ENCODE peak calls at places on chromosomes 1 and 21, in six cellular contexts. Z, L, H, F, Q and G are unnamed samples.

GRCh38 chr1:7770939-7771672 is at the start of gene VAMP3:
- DNase-seq in L (peak; percentile 81), Q (peak; percentile 98), H (peak; percentile 68), Z (peak; percentile 86), F (peak; percentile 95), G (no peak)

GRCh38 chr1:109243860-109244552 is 5.3 kb upstream of the CELSR2 start:
- DNase-seq in Q (peak; percentile 56), F (no peak), Z (no peak), L (no peak), H (no peak), G (no peak)

GRCh38 chr1:174366946-174367345 is 80.8 kb upstream of the GPR52 start:
- DNase-seq in F (no peak), H (no peak), Z (no peak), Q (no peak), L (no peak), G (no peak)

GRCh38 chr21:44767834-44768831 is 33.5 kb downstream of the UBE2G2 start:
- DNase-seq in Q (no peak), Z (no peak), L (no peak), H (no peak), F (no peak), G (no peak)

GRCh38 chr1:6386371-6386949 is 7.1 kb downstream of the ACOT7 start:
- DNase-seq in F (no peak), H (peak; percentile 28), L (peak; percentile 83), Q (no peak), Z (no peak), G (no peak)

GRCh38 chr1:1357871-1358432 is 403 bp downstream of the MXRA8 start:
- DNase-seq in H (no peak), L (peak; percentile 40), Q (no peak), Z (no peak), F (no peak), G (no peak)

GRCh38 chr1:232613752-232614381 is 16.1 kb downstream of the SIPA1L2 start:
- DNase-seq in Z (no peak), Q (no peak), L (peak; percentile 95), H (peak; percentile 97), F (no peak), G (no peak)

GRCh38 chr1:154972517-154973343 is 1.8 kb upstream of the CKS1B start:
- DNase-seq in L (peak; percentile 96), F (peak; percentile 66), Z (no peak), Q (peak; percentile 95), H (peak; percentile 96), G (peak; percentile 74)

GRCh38 chr21:34613679-34614442 is 1.1 kb downstream of the RCAN1 start:
- DNase-seq in L (peak; percentile 20), H (no peak), F (peak; percentile 40), Q (peak; percentile 85), Z (no peak), G (no peak)

GRCh38 chr1:245153081-245153644 is 1.6 kb upstream of the KIF26B start:
- DNase-seq in H (peak; percentile 82), Q (peak; percentile 87), Z (peak; percentile 36), F (peak; percentile 42), L (peak; percentile 83), G (no peak)

GRCh38 chr1:55035904-55036303 is 3.4 kb upstream of the PCSK9 start:
- DNase-seq in Z (no peak), L (no peak), F (no peak), H (no peak), Q (no peak), G (no peak)

GRCh38 chr1:27377760-27378495 is 3.3 kb upstream of the FCN3 start:
- DNase-seq in L (no peak), Q (no peak), Z (no peak), F (no peak), H (no peak), G (no peak)

GRCh38 chr1:27372022-27372807 is 2.4 kb downstream of the FCN3 start:
- DNase-seq in Q (no peak), F (no peak), Z (no peak), H (no peak), L (no peak), G (peak; percentile 70)

GRCh38 chr1:27374687-27375086 is at the start of gene FCN3:
- DNase-seq in L (no peak), H (no peak), F (no peak), Z (no peak), Q (no peak), G (no peak)

GRCh38 chr1:27368872-27369703 is 2.3 kb upstream of the MAP3K6 start:
- DNase-seq in Z (no peak), H (peak; percentile 57), L (peak; percentile 45), Q (no peak), F (no peak), G (no peak)

GRCh38 chr1:27372808-27373690 is 1.6 kb downstream of the FCN3 start:
- DNase-seq in Q (no peak), H (no peak), F (no peak), L (no peak), Z (no peak), G (no peak)
- TF ChIP-seq CTCF in Q (no peak), H (peak; percentile 38), F (no peak), L (peak; percentile 41), Z (no peak), G (peak; percentile 43)

DNA sequence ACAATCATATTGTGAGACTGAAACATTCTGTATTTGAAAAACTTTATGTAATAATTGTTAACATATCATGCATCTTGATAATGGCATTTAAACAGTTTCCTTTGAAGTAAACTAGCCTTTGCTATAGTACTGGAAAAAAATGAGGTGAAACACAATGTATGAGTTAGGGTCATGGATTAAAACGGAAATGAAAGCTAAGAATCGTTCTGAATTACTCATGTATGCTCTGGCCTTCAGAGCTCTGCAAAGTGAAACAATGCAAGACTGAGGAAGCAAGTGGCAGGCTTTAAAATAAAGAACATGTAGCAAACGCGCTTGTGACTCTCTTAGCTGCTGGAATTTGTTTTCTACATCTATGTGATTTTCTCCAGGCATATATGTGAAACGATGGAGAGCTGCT is 317.1 kb downstream of the DPYD start:
- DNase-seq in Q (no peak), L (peak; percentile 21), H (peak; percentile 56), Z (no peak), F (no peak), G (no peak)
- H3K4me3 ChIP-seq in Q (no peak overlapping the region), L (no peak overlapping the region), H (no peak overlapping the region), Z (no peak overlapping the region), F (no peak overlapping the region), G (no peak overlapping the region)

DNA sequence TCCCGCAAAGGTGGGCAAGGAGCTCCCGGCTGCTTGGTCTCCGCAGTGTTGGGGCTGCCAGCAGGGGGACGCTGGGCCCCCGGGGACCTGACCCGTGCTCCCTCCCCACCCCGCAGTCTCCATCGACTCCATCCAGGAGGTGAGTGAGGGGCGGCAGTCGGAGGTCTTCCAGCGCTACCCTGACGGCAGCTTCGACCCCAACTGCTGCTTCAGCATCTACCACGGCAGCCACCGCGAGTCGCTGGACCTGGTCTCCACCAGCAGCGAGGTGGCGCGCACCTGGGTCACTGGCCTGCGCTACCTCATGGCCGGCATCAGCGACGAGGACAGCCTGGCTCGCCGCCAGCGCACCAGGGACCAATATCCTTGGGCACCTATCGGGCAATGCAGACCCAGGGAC is 3.5 kb downstream of the PLCH2 start:
- DNase-seq in Q (no peak), H (no peak), F (no peak), L (no peak), Z (no peak), G (no peak)
- TF ChIP-seq CTCF in Q (no peak), H (no peak), F (no peak), L (no peak), Z (no peak), G (no peak)

DNA sequence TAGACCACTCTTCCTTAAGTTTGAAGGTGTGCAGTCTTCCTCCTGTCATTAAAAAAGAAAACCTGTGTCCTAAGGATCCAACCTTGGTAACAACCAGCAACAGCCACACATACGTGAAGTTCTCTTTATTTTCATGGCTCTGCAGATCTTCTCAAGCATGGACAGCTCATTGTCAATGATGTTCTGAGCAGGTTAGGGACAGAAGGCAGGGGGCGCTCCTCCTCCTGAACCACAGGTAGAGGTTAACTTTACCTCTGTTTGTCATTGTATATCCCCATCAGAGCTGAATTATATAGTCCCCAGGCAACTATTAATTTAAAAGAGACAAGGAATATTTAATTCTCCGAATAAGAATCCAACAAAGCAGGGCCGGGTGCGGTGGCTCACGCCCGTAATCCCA is 52.5 kb upstream of the CR2 start:
- DNase-seq in Z (no peak), L (no peak), F (no peak), H (no peak), Q (no peak), G (no peak)
- H3K4me3 ChIP-seq in Z (no peak overlapping the region), L (no peak overlapping the region), F (no peak overlapping the region), H (no peak overlapping the region), Q (no peak overlapping the region), G (no peak overlapping the region)

GRCh38 chr1:53622531-53622930 is 116.4 kb downstream of the GLIS1 start:
- DNase-seq in Z (no peak), H (no peak), F (no peak), L (no peak), Q (peak; percentile 10), G (no peak)
- TF ChIP-seq CTCF in Z (no peak), H (no peak), F (no peak), L (no peak), Q (no peak), G (no peak)

DNA sequence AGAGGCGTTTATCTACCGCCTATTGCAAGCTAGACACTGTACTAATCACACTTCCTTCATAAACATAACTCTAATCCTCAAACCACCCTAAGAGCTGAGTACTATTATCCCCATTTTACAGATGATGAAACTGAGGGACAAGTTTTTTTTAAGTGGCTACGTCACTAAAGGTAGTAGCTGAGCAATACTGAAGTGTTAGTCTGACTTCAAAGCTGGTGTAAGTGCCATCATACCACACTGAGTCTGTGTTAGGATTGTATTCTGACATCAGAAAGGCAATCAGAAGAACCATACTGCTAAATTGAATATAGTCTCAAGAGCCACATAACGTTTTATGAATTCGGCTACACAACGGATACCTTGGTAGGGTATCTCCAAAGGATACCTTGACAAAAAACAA is 1.8 kb downstream of the TP53BP2 start:
- DNase-seq in Q (no peak), Z (no peak), L (no peak), F (no peak), H (peak; percentile 28), G (no peak)
- H3K4me3 ChIP-seq in Q (no peak overlapping the region), Z (peak overlapping the region; percentile 100), L (peak overlapping the region; percentile 71), F (no peak overlapping the region), H (peak overlapping the region; percentile 80), G (peak overlapping the region; percentile 81)